ENCODE peak calls at places on chromosomes 7 and 10, in seven cellular contexts. Q is cardiac muscle cell; V is mammary epithelial cell; P is psoas muscle; U is Peyer's patch; S is CD8-positive, alpha-beta T cell; O is right atrium auricular region. G is an unnamed sample. For H3K4me1, the result is how much of the 10 kb centered on the place peaks cover.

GRCh38 chr10:49410365-49411074 is 14.6 kb upstream of the DRGX start:
- DNase-seq in Q (no peak), V (no peak), P (no peak), U (no peak), S (no peak), O (peak), G (no peak)

GRCh38 chr7:832292-832967 is at the start of gene SUN1:
- DNase-seq in Q (peak), V (peak), P (no peak), U (no peak), S (peak), O (no peak), G (peak)

GRCh38 chr7:127872122-127872521 is 159.1 kb downstream of the LRRC4 start:
- DNase-seq in Q (no peak), V (no peak), P (no peak), U (no peak), S (no peak), O (no peak), G (no peak)

GRCh38 chr10:97943294-97943693 is 87.1 kb downstream of the CRTAC1 start:
- DNase-seq in Q (no peak), V (no peak), P (no peak), U (no peak), S (no peak), O (no peak), G (no peak)

GRCh38 chr7:149753370-149754233 is 19.8 kb downstream of the ZNF467 start:
- DNase-seq in Q (peak), V (peak), P (no peak), U (no peak), S (no peak), O (no peak), G (no peak)

GRCh38 chr10:86958831-86959736 is 685 bp downstream of the SNCG start:
- DNase-seq in Q (peak), V (peak), P (peak), U (no peak), S (no peak), O (no peak), G (peak)

GRCh38 chr7:140607441-140607989 is 33.1 kb downstream of the DENND2A start:
- DNase-seq in Q (peak), V (peak), P (peak), U (peak), S (no peak), O (peak), G (peak)

GRCh38 chr7:15977663-15978062 is 291.2 kb upstream of the MEOX2 start:
- DNase-seq in Q (peak), V (peak), P (no peak), U (no peak), S (no peak), O (no peak), G (no peak)

GRCh38 chr7:325051-325798 is 35.3 kb downstream of the FOXL3 start:
- DNase-seq in Q (no peak), V (no peak), P (no peak), U (no peak), S (no peak), O (no peak), G (peak)

GRCh38 chr7:76300210-76300731 is 2.2 kb upstream of the HSPB1 start:
- DNase-seq in Q (peak), V (peak), P (no peak), U (peak), S (no peak), O (no peak), G (no peak)

GRCh38 chr7:26052721-26053120 is 99.3 kb upstream of the NFE2L3 start:
- DNase-seq in Q (no peak), V (peak), P (no peak), U (no peak), S (no peak), O (no peak), G (no peak)

GRCh38 chr10:70711911-70712310 is 39.6 kb downstream of the ADAMTS14 start:
- DNase-seq in Q (no peak), V (no peak), P (no peak), U (no peak), S (no peak), O (no peak), G (no peak)

GRCh38 chr7:42359946-42360345 is 122.9 kb upstream of the GLI3 start:
- DNase-seq in Q (no peak), V (no peak), P (no peak), U (no peak), S (no peak), O (no peak), G (no peak)

GRCh38 chr10:95246582-95247051 is 44.2 kb downstream of the PDLIM1 start:
- DNase-seq in Q (peak), V (peak), P (peak), U (peak), S (peak), O (peak), G (peak)

GRCh38 chr7:32447218-32447617 is 43.0 kb downstream of the LSM5 start:
- DNase-seq in Q (no peak), V (no peak), P (no peak), U (no peak), S (no peak), O (no peak), G (no peak)

GRCh38 chr7:125279956-125280355 is 350.3 kb upstream of the POT1 start:
- DNase-seq in Q (no peak), V (no peak), P (no peak), U (no peak), S (no peak), O (no peak), G (no peak)

GRCh38 chr7:131455546-131455945 is 100.9 kb downstream of the PODXL start:
- DNase-seq in Q (no peak), V (no peak), P (no peak), U (no peak), S (no peak), O (no peak), G (no peak)

GRCh38 chr10:23994459-23995046 is 214.4 kb upstream of the KIAA1217 start:
- DNase-seq in Q (peak), V (peak), P (peak), U (peak), S (no peak), O (peak), G (peak)

GRCh38 chr7:127798023-127798422 is 146.0 kb downstream of the SND1 start:
- DNase-seq in Q (peak), V (no peak), P (no peak), U (no peak), S (no peak), O (no peak), G (no peak)

GRCh38 chr7:4667776-4668509 is 14.2 kb upstream of the FOXK1 start:
- DNase-seq in Q (peak), V (peak), P (no peak), U (no peak), S (no peak), O (no peak), G (no peak)

GRCh38 chr7:99027841-99028240 is 116.1 kb downstream of the SMURF1 start:
- DNase-seq in Q (no peak), V (no peak), P (no peak), U (peak), S (no peak), O (no peak), G (no peak)

GRCh38 chr7:42671627-42672026 is 240.2 kb downstream of the C7orf25 start:
- DNase-seq in Q (peak), V (peak), P (no peak), U (no peak), S (no peak), O (no peak), G (no peak)

GRCh38 chr7:16644987-16645592 is 464 bp downstream of the ANKMY2 start:
- DNase-seq in Q (peak), V (no peak), P (no peak), U (peak), S (no peak), O (no peak), G (peak)

GRCh38 chr7:1794888-1795542 is 124.9 kb downstream of the ELFN1 start:
- DNase-seq in Q (no peak), V (no peak), P (no peak), U (no peak), S (no peak), O (no peak), G (no peak)

GRCh38 chr7:2313450-2314208 is 612 bp downstream of the SNX8 start:
- DNase-seq in Q (no peak), V (peak), P (no peak), U (no peak), S (no peak), O (no peak), G (peak)

GRCh38 chr10:78264361-78264760 is 230.7 kb downstream of the RPS24 start:
- DNase-seq in Q (no peak), V (no peak), P (no peak), U (no peak), S (no peak), O (no peak), G (no peak)

GRCh38 chr10:7484456-7485266 is 73.8 kb upstream of the SFMBT2 start:
- DNase-seq in Q (no peak), V (no peak), P (no peak), U (peak), S (peak), O (no peak), G (no peak)

GRCh38 chr10:117596666-117597065 is 54.1 kb downstream of the EMX2 start:
- DNase-seq in Q (no peak), V (no peak), P (no peak), U (no peak), S (no peak), O (no peak), G (no peak)

GRCh38 chr7:134778941-134779740 is at the start of gene CALD1:
- DNase-seq in Q (peak), V (peak), P (peak), U (peak), S (no peak), O (peak), G (peak)

GRCh38 chr10:69234447-69234846 is 14.3 kb downstream of the HKDC1 start:
- DNase-seq in Q (no peak), V (no peak), P (no peak), U (no peak), S (no peak), O (no peak), G (no peak)

GRCh38 chr7:5523052-5523711 is 99.5 kb upstream of the TNRC18 start:
- DNase-seq in Q (peak), V (no peak), P (no peak), U (no peak), S (no peak), O (no peak), G (peak)

DNA sequence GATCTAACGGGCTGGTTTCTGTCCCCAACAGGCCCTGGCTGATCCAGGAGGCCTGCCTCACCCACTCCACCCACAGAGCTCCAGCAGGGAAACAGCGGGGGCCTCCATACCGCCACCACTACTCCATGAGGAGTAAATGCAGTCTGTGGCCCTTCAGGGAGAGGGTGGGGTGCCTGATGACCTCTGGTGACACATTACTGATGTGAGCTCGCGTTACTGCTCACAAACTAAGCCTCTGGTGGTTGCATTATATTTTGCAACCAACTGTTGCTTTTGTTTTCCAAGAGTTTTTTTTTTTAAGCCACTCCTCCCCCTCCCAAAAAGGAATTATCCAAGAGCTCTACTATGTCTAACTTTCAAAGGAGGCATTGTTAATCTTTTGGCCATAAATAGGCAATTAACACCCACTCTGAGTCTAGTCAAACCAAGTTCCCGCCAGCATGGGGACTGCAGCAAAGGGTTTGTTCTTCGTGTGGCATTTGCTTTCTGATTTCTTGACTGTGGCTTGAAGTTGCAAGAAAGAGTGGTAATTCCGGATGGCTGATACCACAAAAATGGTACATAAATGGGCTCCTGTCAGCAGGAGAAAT is 72.6 kb downstream of the FAM53B start:
- DNase-seq in Q (peak), V (peak), P (peak), U (no peak), S (no peak), O (peak), G (peak)
- TF ChIP-seq CTCF in Q (peak), V (peak), P (peak), U (peak), S (no peak), O (no peak), G (no peak)

GRCh38 chr10:34731213-34731612 is 83.9 kb downstream of the PARD3 start:
- DNase-seq in Q (no peak), V (no peak), P (no peak), U (no peak), S (no peak), O (no peak), G (no peak)

GRCh38 chr10:34729619-34730018 is 85.5 kb downstream of the PARD3 start:
- DNase-seq in Q (no peak), V (no peak), P (no peak), U (no peak), S (no peak), O (no peak), G (no peak)

GRCh38 chr10:34730726-34731125 is 84.4 kb downstream of the PARD3 start:
- DNase-seq in Q (peak), V (no peak), P (no peak), U (no peak), S (no peak), O (no peak), G (no peak)

GRCh38 chr10:34732926-34733325 is 82.2 kb downstream of the PARD3 start:
- DNase-seq in Q (no peak), V (peak), P (no peak), U (no peak), S (no peak), O (no peak), G (no peak)

DNA sequence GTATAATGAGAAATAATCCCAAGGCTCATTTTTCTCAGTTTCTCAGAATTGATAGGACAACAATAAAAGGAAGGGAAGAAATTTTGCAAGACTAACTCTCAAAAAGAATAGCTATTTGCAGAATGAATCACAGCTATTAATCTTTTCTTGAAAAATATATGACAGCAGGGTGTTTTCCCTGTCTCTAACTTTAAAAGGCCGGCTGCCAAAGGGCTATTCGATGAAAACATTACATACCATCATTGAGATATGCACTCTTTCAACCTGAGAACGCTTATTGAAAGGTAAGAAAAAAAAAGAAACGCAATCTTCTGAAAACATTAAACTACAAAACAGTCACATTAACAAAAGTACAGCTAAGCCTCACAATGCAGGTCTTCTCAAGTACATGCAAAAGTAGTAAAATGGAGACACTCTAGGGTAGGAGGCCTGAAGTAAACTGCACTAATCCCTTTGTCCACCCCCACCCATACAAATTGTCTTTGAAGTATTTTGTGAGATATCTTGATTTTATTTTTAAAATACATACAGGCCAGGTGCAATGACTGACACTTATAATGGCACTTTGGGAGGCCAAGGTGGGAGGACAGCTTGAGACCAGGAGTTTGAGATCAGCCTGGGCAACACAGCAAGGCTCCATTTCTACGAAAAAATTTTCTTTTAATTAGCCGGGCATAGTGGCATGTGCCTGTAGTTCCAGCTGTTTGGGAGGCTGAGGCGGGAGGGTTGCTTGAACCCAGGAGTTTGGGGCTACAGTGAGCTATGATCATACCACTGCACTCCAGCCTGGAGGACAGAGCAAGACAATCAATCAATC is 83.0 kb downstream of the PARD3 start:
- DNase-seq in Q (peak), V (peak), P (no peak), U (no peak), S (no peak), O (no peak), G (no peak)
- H3K4me1 ChIP-seq in Q (under half), V (under half), P (half or more), U (under half), S (under half), O (under half), G (under half)

GRCh38 chr10:123143162-123143824 is 4.6 kb upstream of the HMX2 start:
- DNase-seq in Q (no peak), V (no peak), P (no peak), U (no peak), S (no peak), O (no peak), G (no peak)
- H3K4me3 ChIP-seq in Q (no peak), V (no peak), P (no peak), U (no peak), S (peak), O (no peak), G (no peak)

GRCh38 chr10:128324058-128324457 is 197.8 kb upstream of the MKI67 start:
- DNase-seq in Q (no peak), V (no peak), P (peak), U (no peak), S (no peak), O (no peak), G (peak)
- TF ChIP-seq CTCF in Q (no peak), V (no peak), P (peak), U (peak), S (no peak), O (no peak), G (no peak)

GRCh38 chr10:60718891-60719290 is 59.4 kb upstream of the CDK1 start:
- DNase-seq in Q (no peak), V (peak), P (no peak), U (no peak), S (no peak), O (no peak), G (no peak)
- H3K4me1 ChIP-seq in Q (under half), V (under half), P (under half), U (under half), S (under half), O (under half), G (under half)

GRCh38 chr10:125156739-125157472 is 3.5 kb downstream of the CTBP2 start:
- DNase-seq in Q (no peak), V (no peak), P (no peak), U (peak), S (no peak), O (no peak), G (peak)
- H3K4me3 ChIP-seq in Q (peak), V (peak), P (peak), U (no peak), S (no peak), O (peak), G (no peak)

GRCh38 chr10:84117683-84118394 is 21.5 kb upstream of the GHITM start:
- DNase-seq in Q (no peak), V (no peak), P (no peak), U (no peak), S (no peak), O (no peak), G (no peak)

GRCh38 chr10:84118395-84119006 is 20.8 kb upstream of the GHITM start:
- DNase-seq in Q (no peak), V (peak), P (no peak), U (no peak), S (no peak), O (no peak), G (no peak)

GRCh38 chr10:84108797-84109196 is 30.5 kb upstream of the GHITM start:
- DNase-seq in Q (no peak), V (no peak), P (no peak), U (no peak), S (no peak), O (no peak), G (no peak)

DNA sequence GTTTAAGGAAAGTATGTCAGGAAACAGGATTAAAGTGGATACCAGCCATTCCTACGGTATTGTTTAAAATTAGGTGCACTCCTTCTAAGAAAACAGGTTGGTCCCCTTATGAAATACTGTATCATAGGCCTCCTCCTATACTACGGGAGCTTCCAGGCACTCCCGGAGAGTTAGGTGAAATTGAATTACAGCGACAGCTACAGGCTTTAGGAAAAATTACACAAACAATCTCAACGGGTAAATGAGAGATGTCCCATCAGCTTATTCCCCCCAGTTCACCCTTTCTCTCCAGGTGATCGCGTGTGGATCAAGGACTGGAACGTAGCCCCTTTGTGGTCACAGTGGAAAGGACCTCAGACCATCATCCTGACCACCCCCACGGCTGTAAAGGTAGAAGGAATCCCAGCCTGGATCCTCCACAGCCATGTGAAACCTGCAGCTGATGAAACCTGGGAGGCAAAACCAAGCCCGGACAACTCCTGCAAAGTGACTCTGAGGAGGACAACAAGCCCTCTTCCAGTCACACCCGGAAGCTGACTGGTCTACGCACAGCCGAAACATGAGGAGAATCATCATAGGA is 25.1 kb upstream of the GHITM start:
- DNase-seq in Q (peak), V (no peak), P (no peak), U (no peak), S (no peak), O (no peak), G (no peak)
- TF ChIP-seq CTCF in Q (peak), V (peak), P (no peak), U (peak), S (no peak), O (no peak), G (no peak)

GRCh38 chr10:61959814-61960213 is 58.3 kb downstream of the ARID5B start:
- DNase-seq in Q (no peak), V (no peak), P (no peak), U (no peak), S (no peak), O (no peak), G (no peak)

GRCh38 chr10:61958311-61958710 is 56.8 kb downstream of the ARID5B start:
- DNase-seq in Q (no peak), V (no peak), P (no peak), U (no peak), S (no peak), O (no peak), G (no peak)

GRCh38 chr10:61960396-61961120 is 59.1 kb downstream of the ARID5B start:
- DNase-seq in Q (no peak), V (no peak), P (no peak), U (no peak), S (no peak), O (no peak), G (no peak)

GRCh38 chr10:61958793-61959192 is 57.3 kb downstream of the ARID5B start:
- DNase-seq in Q (no peak), V (no peak), P (no peak), U (no peak), S (no peak), O (no peak), G (no peak)

GRCh38 chr10:61957806-61958205 is 56.3 kb downstream of the ARID5B start:
- DNase-seq in Q (no peak), V (no peak), P (no peak), U (no peak), S (no peak), O (no peak), G (no peak)
- H3K4me1 ChIP-seq in Q (under half), V (under half), P (under half), U (under half), S (under half), O (under half), G (under half)

GRCh38 chr7:92926697-92927044 is 90.3 kb upstream of the CDK6 start:
- DNase-seq in Q (no peak), V (no peak), P (no peak), U (no peak), S (no peak), O (no peak), G (no peak)

GRCh38 chr7:92930404-92930803 is 94.0 kb upstream of the CDK6 start:
- DNase-seq in Q (no peak), V (no peak), P (no peak), U (no peak), S (no peak), O (no peak), G (no peak)

GRCh38 chr7:92925876-92926696 is 89.7 kb upstream of the CDK6 start:
- DNase-seq in Q (peak), V (no peak), P (no peak), U (no peak), S (no peak), O (no peak), G (no peak)

GRCh38 chr7:92924800-92925199 is 88.4 kb upstream of the CDK6 start:
- DNase-seq in Q (no peak), V (no peak), P (no peak), U (no peak), S (no peak), O (no peak), G (no peak)
- H3K4me3 ChIP-seq in Q (no peak), V (no peak), P (no peak), U (no peak), S (no peak), O (no peak), G (no peak)

GRCh38 chr7:101882595-101883564 is 65.5 kb downstream of the CUX1 start:
- DNase-seq in Q (peak), V (peak), P (peak), U (peak), S (no peak), O (peak), G (peak)
- TF ChIP-seq CTCF in Q (peak), V (no peak), P (no peak), U (no peak), S (no peak), O (no peak), G (no peak)

G was measured in mucosa of descending colon.